ENCODE peak calls at places on chromosomes 12 and 14, in eight cellular contexts. N is heart right ventricle; E is T-helper 1 cell; K is fibroblast of pulmonary artery; S is GM12865; P is AG09309; Y is pancreas; C is stimulated activated CD8-positive, alpha-beta memory T cell treated with anti-CD3 and anti-CD28 coated beads, Interleukin-7, amount 100 ng/mL, for 1 hour. M is an unnamed sample.
A peak's percentile ranks its signal among the peaks of the same experiment; 100 is the strongest.

GRCh38 chr14:73591690-73592448 is at the start of gene ACOT4:
- DNase-seq in N (no peak), E (peak; percentile 12), K (peak; percentile 25), S (peak; percentile 78), P (no peak), Y (peak; percentile 51), C (peak; percentile 17), M (peak; percentile 20)

GRCh38 chr14:33899723-33900341 is 51.0 kb downstream of the EGLN3 start:
- DNase-seq in N (no peak), E (no peak), K (no peak), S (no peak), P (no peak), Y (no peak), C (no peak), M (no peak)

GRCh38 chr14:34064349-34064748 is 113.5 kb upstream of the EGLN3 start:
- DNase-seq in N (peak; percentile 64), E (no peak), K (peak; percentile 69), S (no peak), P (no peak), Y (no peak), C (no peak), M (no peak)

GRCh38 chr14:28502517-28502916 is 264.1 kb upstream of the FOXG1 start:
- DNase-seq in N (no peak), E (no peak), K (no peak), S (no peak), P (no peak), Y (no peak), C (no peak), M (no peak)

GRCh38 chr14:69547701-69548348 is 26.8 kb downstream of the CCDC177 start:
- DNase-seq in N (no peak), E (no peak), K (peak; percentile 20), S (no peak), P (no peak), Y (no peak), C (no peak), M (no peak)

GRCh38 chr14:68583527-68584275 is 209.2 kb downstream of the ZFP36L1 start:
- DNase-seq in N (no peak), E (no peak), K (no peak), S (no peak), P (no peak), Y (no peak), C (no peak), M (no peak)

GRCh38 chr14:94355191-94355794 is 32.2 kb upstream of the SERPINA6 start:
- DNase-seq in N (peak; percentile 12), E (no peak), K (peak; percentile 74), S (no peak), P (no peak), Y (no peak), C (no peak), M (peak; percentile 31)

GRCh38 chr12:38159092-38159551 is 157.5 kb upstream of the ALG10B start:
- DNase-seq in N (no peak), E (no peak), K (no peak), S (no peak), P (no peak), Y (no peak), C (no peak), M (no peak)

GRCh38 chr14:87863047-87863446 is 129.9 kb downstream of the GALC start:
- DNase-seq in N (no peak), E (no peak), K (no peak), S (no peak), P (no peak), Y (no peak), C (no peak), M (no peak)

GRCh38 chr12:124578854-124579253 is 11.4 kb upstream of the NCOR2 start:
- DNase-seq in N (no peak), E (no peak), K (no peak), S (no peak), P (no peak), Y (no peak), C (no peak), M (no peak)

GRCh38 chr12:110860833-110861291 is 14.1 kb downstream of the CCDC63 start:
- DNase-seq in N (no peak), E (no peak), K (peak; percentile 27), S (no peak), P (no peak), Y (no peak), C (no peak), M (no peak)

GRCh38 chr12:127126260-127126628 is 1140.7 kb upstream of the TMEM132C start:
- DNase-seq in N (no peak), E (no peak), K (no peak), S (no peak), P (no peak), Y (no peak), C (no peak), M (no peak)

GRCh38 chr14:47826809-47827208 is 151.4 kb upstream of the MDGA2 start:
- DNase-seq in N (no peak), E (no peak), K (no peak), S (no peak), P (no peak), Y (no peak), C (no peak), M (no peak)

GRCh38 chr12:11702959-11703358 is 53.5 kb downstream of the ETV6 start:
- DNase-seq in N (no peak), E (no peak), K (no peak), S (peak; percentile 55), P (no peak), Y (no peak), C (no peak), M (no peak)

GRCh38 chr12:100141666-100141997 is 1.0 kb downstream of the BLTP3B start:
- DNase-seq in N (peak; percentile 33), E (no peak), K (peak; percentile 87), S (peak; percentile 56), P (peak; percentile 72), Y (no peak), C (no peak), M (no peak)

GRCh38 chr14:104157303-104157928 is 19.0 kb downstream of the KIF26A start:
- DNase-seq in N (no peak), E (no peak), K (no peak), S (no peak), P (no peak), Y (no peak), C (no peak), M (no peak)

GRCh38 chr14:59869381-59870255 is 958 bp downstream of the RTN1 start:
- DNase-seq in N (no peak), E (no peak), K (no peak), S (no peak), P (no peak), Y (no peak), C (no peak), M (no peak)